ENCODE peak calls at places on chromosome 4, in seven cellular contexts. T is fibroblast of mammary gland; N is CD8-positive, alpha-beta memory T cell; O is NCI-H1436; J is KG1; H is HCEC 1CT; A is NCI-H524 treated with DMSO at 0.1 percent for 48 hours. V is an unnamed sample.

GRCh38 chr4:187017156-187017555 is 293.5 kb upstream of the FAT1 start:
- DNase-seq in O (no peak), N (no peak), H (no peak), T (no peak), A (no peak), J (no peak), V (no peak)

GRCh38 chr4:7075962-7076693 is 8.3 kb upstream of the GRPEL1 start:
- DNase-seq in H (no peak), N (no peak), A (no peak), T (no peak), O (no peak), J (no peak), V (no peak)

GRCh38 chr4:3291969-3292570 is 751 bp upstream of the RGS12 start:
- DNase-seq in H (peak), A (no peak), O (no peak), T (peak), N (no peak), J (no peak), V (no peak)

GRCh38 chr4:8917321-8917811 is 45.7 kb upstream of the HMX1 start:
- DNase-seq in T (no peak), O (no peak), N (no peak), J (no peak), H (no peak), A (no peak), V (no peak)

GRCh38 chr4:16835597-16836247 is 62.7 kb downstream of the LDB2 start:
- DNase-seq in T (no peak), J (no peak), O (no peak), A (no peak), N (no peak), H (no peak), V (no peak)

GRCh38 chr4:189090174-189090814 is 850.4 kb upstream of the FRG1 start:
- DNase-seq in A (no peak), N (no peak), T (peak), O (no peak), H (peak), J (no peak), V (no peak)

GRCh38 chr4:156792462-156793085 is 179.0 kb downstream of the PDGFC start:
- DNase-seq in T (no peak), A (no peak), H (no peak), J (no peak), N (no peak), O (no peak), V (no peak)

GRCh38 chr4:36815536-36815935 is 429.0 kb upstream of the NWD2 start:
- DNase-seq in A (no peak), O (no peak), H (no peak), J (no peak), N (no peak), T (no peak), V (no peak)

GRCh38 chr4:32145987-32146386 is 1425.8 kb downstream of the PCDH7 start:
- DNase-seq in H (no peak), T (no peak), N (no peak), O (no peak), J (no peak), A (no peak), V (no peak)

GRCh38 chr4:158930573-158930972 is 161.7 kb downstream of the FNIP2 start:
- DNase-seq in N (no peak), J (no peak), H (peak), O (no peak), T (peak), A (no peak), V (no peak)

GRCh38 chr4:41256740-41257256 is at the start of gene UCHL1:
- DNase-seq in O (peak), H (peak), J (no peak), N (no peak), T (peak), A (peak), V (no peak)

GRCh38 chr4:44415251-44415650 is 33.4 kb downstream of the KCTD8 start:
- DNase-seq in H (no peak), T (no peak), N (no peak), J (no peak), A (no peak), O (no peak), V (no peak)

GRCh38 chr4:76930721-76931481 is 18.7 kb upstream of the SEPTIN11 start:
- DNase-seq in J (no peak), H (no peak), O (no peak), A (no peak), T (no peak), N (no peak), V (no peak)

GRCh38 chr4:74503580-74503979 is 58.6 kb downstream of the AREG start:
- DNase-seq in H (peak), O (no peak), T (peak), A (no peak), J (no peak), N (no peak), V (no peak)

GRCh38 chr4:151629097-151629783 is 131.6 kb downstream of the GATB start:
- DNase-seq in A (no peak), J (no peak), T (no peak), N (no peak), O (no peak), H (no peak), V (no peak)

GRCh38 chr4:83369825-83370639 is 35.4 kb upstream of the HPSE start:
- DNase-seq in H (peak), N (no peak), O (no peak), T (peak), A (no peak), J (no peak), V (no peak)

GRCh38 chr4:183444953-183445543 is 612 bp downstream of the CDKN2AIP start:
- DNase-seq in J (no peak), T (peak), N (no peak), H (peak), O (no peak), A (no peak), V (peak)

GRCh38 chr4:126475730-126476129 is 1157.0 kb upstream of the INTU start:
- DNase-seq in H (no peak), T (no peak), J (no peak), N (no peak), O (no peak), A (no peak), V (no peak)

GRCh38 chr4:101346312-101346561 is 1.1 kb downstream of the PPP3CA start:
- DNase-seq in A (no peak), H (no peak), N (peak), O (no peak), J (no peak), T (no peak), V (peak)

GRCh38 chr4:161498155-161498554 is 665.6 kb downstream of the FSTL5 start:
- DNase-seq in N (no peak), H (no peak), A (no peak), J (no peak), O (no peak), T (no peak), V (no peak)

GRCh38 chr4:165426769-165427168 is 48.0 kb downstream of the CPE start:
- DNase-seq in H (no peak), T (no peak), O (no peak), N (no peak), J (no peak), A (no peak), V (no peak)

GRCh38 chr4:139844459-139845036 is 178.9 kb downstream of the MGST2 start:
- DNase-seq in T (peak), O (no peak), J (no peak), H (no peak), A (no peak), N (no peak), V (no peak)

GRCh38 chr4:79927931-79928330 is 145.1 kb downstream of the ANTXR2 start:
- DNase-seq in A (no peak), H (no peak), N (no peak), J (no peak), O (no peak), T (no peak), V (no peak)

GRCh38 chr4:144356941-144357381 is 216.4 kb upstream of the GYPA start:
- DNase-seq in H (no peak), A (no peak), T (no peak), J (no peak), N (no peak), O (no peak), V (no peak)

GRCh38 chr4:56804551-56804950 is 16.9 kb downstream of the SPINK2 start:
- DNase-seq in O (no peak), A (no peak), J (peak), T (peak), N (no peak), H (no peak), V (no peak)

GRCh38 chr4:110586137-110586850 is 36.6 kb downstream of the PITX2 start:
- DNase-seq in N (no peak), T (peak), J (peak), A (no peak), H (peak), O (no peak), V (no peak)

GRCh38 chr4:72496119-72496518 is 72.9 kb downstream of the ADAMTS3 start:
- DNase-seq in H (no peak), N (no peak), A (no peak), O (no peak), T (peak), J (no peak), V (no peak)

GRCh38 chr4:2036327-2036726 is 22.8 kb upstream of the NAT8L start:
- DNase-seq in H (no peak), A (no peak), O (no peak), N (no peak), J (no peak), T (no peak), V (no peak)

GRCh38 chr4:183505556-183506388 is 914 bp downstream of the ING2 start:
- DNase-seq in O (peak), H (peak), A (peak), J (peak), N (peak), T (peak), V (peak)

GRCh38 chr4:3688018-3688998 is 77.9 kb upstream of the ADRA2C start:
- DNase-seq in T (no peak), J (no peak), N (no peak), O (no peak), A (no peak), H (no peak), V (no peak)

GRCh38 chr4:40651280-40651679 is 21.6 kb upstream of the RBM47 start:
- DNase-seq in T (no peak), H (no peak), A (no peak), O (no peak), J (no peak), N (no peak), V (no peak)

GRCh38 chr4:128393111-128393704 is 105.6 kb upstream of the PGRMC2 start:
- DNase-seq in O (peak), A (no peak), J (no peak), H (no peak), T (peak), N (no peak), V (no peak)

GRCh38 chr4:110193822-110194761 is 4.3 kb downstream of the ELOVL6 start:
- DNase-seq in H (peak), J (no peak), N (peak), O (peak), A (peak), T (peak), V (no peak)

GRCh38 chr4:6516762-6517161 is 44.3 kb upstream of the PPP2R2C start:
- DNase-seq in O (no peak), H (no peak), N (no peak), T (no peak), J (no peak), A (no peak), V (no peak)

V was measured in NK-92 treated with Interleukin-12 subunit alpha and Interleukin-12 subunit beta, amount 100 ng/mL, for 24 hours.